ENCODE peak calls at places on chromosomes 2 and 18, in seven cellular contexts. W is IMR-90, D is K562, P is HCT116, K is GM12878, S is HepG2, H is H1. I is an unnamed sample.

GRCh38 chr2:28449489-28450395 is 46.1 kb upstream of the PLB1 start:
- DNase-seq in P (peak), H (no peak), W (peak), S (no peak), K (no peak), D (peak), I (no peak)

GRCh38 chr2:48874282-48874681 is 118.8 kb upstream of the LHCGR start:
- DNase-seq in P (no peak), H (no peak), W (no peak), S (no peak), D (no peak), K (no peak), I (no peak)

GRCh38 chr2:218003265-218003950 is 613 bp upstream of the TNS1 start:
- DNase-seq in D (no peak), S (no peak), H (no peak), K (no peak), W (peak), P (no peak), I (no peak)

GRCh38 chr2:226524381-226524843 is 275.2 kb downstream of the IRS1 start:
- DNase-seq in S (peak), K (no peak), P (no peak), D (no peak), H (no peak), W (peak), I (peak)

GRCh38 chr18:9109523-9109922 is 7.0 kb downstream of the NDUFV2 start:
- DNase-seq in K (no peak), S (no peak), P (no peak), H (no peak), W (peak), D (no peak), I (no peak)

GRCh38 chr2:40177366-40177765 is 274.5 kb downstream of the SLC8A1 start:
- DNase-seq in K (no peak), S (no peak), W (no peak), H (no peak), D (no peak), P (no peak), I (no peak)

GRCh38 chr18:57906852-57907251 is 103.7 kb upstream of the ATP8B1 start:
- DNase-seq in W (no peak), K (no peak), P (no peak), H (no peak), D (no peak), S (no peak), I (peak)

GRCh38 chr2:107025291-107025857 is 139.4 kb upstream of the ST6GAL2 start:
- DNase-seq in H (no peak), W (no peak), S (no peak), P (no peak), K (no peak), D (no peak), I (no peak)

GRCh38 chr2:96949701-96950350 is 36.6 kb downstream of the FAM178B start:
- DNase-seq in K (no peak), P (no peak), D (no peak), W (no peak), S (no peak), H (no peak), I (no peak)

GRCh38 chr2:20012282-20013060 is at the start of gene MATN3:
- DNase-seq in P (no peak), S (peak), W (no peak), H (no peak), K (no peak), D (peak), I (peak)

GRCh38 chr2:25347846-25348245 is 6.1 kb upstream of the DNMT3A start:
- DNase-seq in H (no peak), D (no peak), K (no peak), S (no peak), P (no peak), W (peak), I (no peak)

GRCh38 chr2:103003750-103004250 is 242.0 kb downstream of the TMEM182 start:
- DNase-seq in D (no peak), K (no peak), W (no peak), H (no peak), S (no peak), P (no peak), I (no peak)

GRCh38 chr2:231886071-231886681 is 40.0 kb downstream of the NPPC start:
- DNase-seq in W (no peak), D (no peak), K (no peak), S (no peak), H (no peak), P (no peak), I (no peak)

GRCh38 chr2:170821631-170822291 is 5.1 kb downstream of the GAD1 start:
- DNase-seq in P (no peak), H (no peak), W (no peak), S (no peak), D (no peak), K (no peak), I (no peak)

GRCh38 chr18:68604256-68604655 is 110.7 kb downstream of the TMX3 start:
- DNase-seq in S (no peak), D (no peak), K (no peak), W (peak), P (no peak), H (no peak), I (no peak)

GRCh38 chr2:64609229-64609994 is 44.3 kb downstream of the SERTAD2 start:
- DNase-seq in K (no peak), W (peak), S (no peak), P (no peak), H (no peak), D (peak), I (peak)
- TF ChIP-seq CEBPB in K (no peak), W (no peak), S (no peak), P (no peak), H (no peak), D (no peak), I (no peak)

DNA sequence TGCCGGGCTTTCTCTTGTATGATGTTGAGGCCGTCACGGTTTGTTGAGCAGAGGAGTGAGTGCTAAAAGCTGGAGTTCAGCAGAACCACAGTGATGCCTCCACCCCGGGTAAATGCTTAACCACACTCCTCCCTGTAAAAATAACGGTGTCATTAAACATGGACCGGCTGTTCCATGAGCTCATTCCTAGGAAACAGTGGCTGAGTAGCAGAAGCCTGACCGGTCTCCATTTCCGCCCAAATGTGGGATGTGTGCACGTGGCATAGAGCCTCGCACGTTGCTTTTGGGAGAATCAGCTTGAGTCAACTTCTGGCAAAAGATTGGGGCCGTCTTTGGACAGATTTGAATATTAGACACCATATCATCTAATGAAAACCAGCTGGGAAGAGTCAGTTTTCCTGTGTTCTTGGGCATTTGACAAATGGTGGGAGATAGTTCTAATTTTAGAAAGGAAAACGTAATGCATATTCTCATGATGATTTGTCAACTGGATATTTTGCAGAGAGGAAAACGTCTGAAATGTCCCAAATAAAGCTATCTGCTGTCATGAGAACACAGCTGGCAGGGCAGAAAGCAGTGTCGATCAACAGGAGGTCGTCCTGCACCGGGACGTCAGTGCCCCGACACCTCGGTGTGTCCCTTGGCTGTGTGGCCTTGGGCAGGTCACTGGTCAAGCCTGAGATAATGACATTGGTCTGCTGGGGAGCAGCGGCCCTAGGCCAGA is 42.4 kb downstream of the LRRFIP1 start:
- DNase-seq in D (no peak), H (no peak), W (peak), S (peak), K (peak), P (no peak), I (no peak)
- TF ChIP-seq CEBPB in D (no peak), H (no peak), W (no peak), S (no peak), K (no peak), P (no peak), I (no peak)

DNA sequence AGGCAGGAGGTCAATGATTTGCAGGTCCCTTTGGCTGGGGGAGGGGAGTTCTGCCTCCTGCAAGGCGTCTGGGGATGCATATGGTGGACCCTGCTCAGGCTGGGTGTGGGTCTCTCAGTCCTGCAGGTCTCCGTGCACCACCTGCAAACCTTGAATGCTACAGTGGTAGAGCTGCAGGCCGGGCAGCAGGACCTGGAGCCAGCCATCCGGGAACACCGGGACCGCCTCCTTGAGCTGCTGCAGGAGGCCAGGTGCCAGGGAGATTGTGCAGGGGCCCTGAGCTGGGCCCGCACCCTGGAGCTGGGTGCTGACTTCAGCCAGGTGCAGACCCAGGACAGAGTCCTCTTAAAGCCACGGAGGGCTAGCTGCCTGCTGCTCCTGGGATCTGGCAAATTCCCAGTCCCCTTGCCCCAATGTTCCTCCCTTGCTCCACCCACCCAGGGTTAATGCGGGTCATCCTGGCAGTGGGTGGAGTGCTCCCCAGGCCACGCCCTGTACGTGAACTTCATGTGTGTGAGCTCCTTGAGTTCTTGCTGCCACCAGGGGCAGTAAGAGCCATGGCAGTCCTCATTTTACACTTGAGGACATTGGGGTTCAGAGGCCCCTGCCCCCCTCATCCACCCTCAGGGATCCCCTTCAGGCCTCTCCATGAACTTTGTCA is 3.1 kb downstream of the PROM2 start:
- DNase-seq in D (peak), P (peak), S (peak), K (no peak), W (no peak), H (no peak), I (no peak)
- TF ChIP-seq CEBPB in D (no peak), P (no peak), S (no peak), K (no peak), W (no peak), H (no peak), I (no peak)

GRCh38 chr2:150041721-150042450 is 445.6 kb downstream of the RND3 start:
- DNase-seq in D (no peak), S (no peak), K (no peak), W (peak), P (no peak), H (no peak), I (no peak)

GRCh38 chr2:150042844-150043503 is 444.5 kb downstream of the RND3 start:
- DNase-seq in W (no peak), D (no peak), H (no peak), S (no peak), P (no peak), K (no peak), I (no peak)

GRCh38 chr2:150047731-150048130 is 439.7 kb downstream of the RND3 start:
- DNase-seq in D (no peak), S (no peak), H (no peak), K (no peak), W (no peak), P (no peak), I (no peak)

GRCh38 chr2:150045601-150046000 is 441.9 kb downstream of the RND3 start:
- DNase-seq in S (no peak), H (no peak), D (no peak), W (peak), K (no peak), P (no peak), I (no peak)

DNA sequence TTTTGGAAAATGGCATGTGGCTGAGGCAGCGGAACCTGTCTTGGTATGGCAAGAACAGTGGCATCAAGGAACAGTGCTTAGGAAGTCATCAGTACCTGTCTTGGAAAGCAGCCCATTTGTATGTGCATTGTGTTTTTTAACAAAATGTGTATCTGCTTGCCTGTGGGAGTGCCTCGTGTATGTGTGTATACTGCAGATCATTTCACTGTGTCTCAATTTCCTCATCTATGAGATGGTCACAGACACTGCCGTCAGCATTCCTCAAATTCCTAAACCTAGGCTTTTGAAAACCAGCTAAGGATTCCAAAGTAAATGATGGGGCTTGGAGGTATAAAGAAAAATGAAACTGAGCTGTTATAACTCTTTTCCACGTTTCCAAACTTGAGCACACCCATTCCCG is 441.3 kb downstream of the RND3 start:
- DNase-seq in H (no peak), S (no peak), K (no peak), W (peak), D (no peak), P (no peak), I (no peak)
- TF ChIP-seq CEBPB in H (no peak), S (no peak), K (no peak), W (no peak), D (no peak), P (no peak), I (no peak)

GRCh38 chr2:186349508-186349907 is 136.6 kb upstream of the ZC3H15 start:
- DNase-seq in H (no peak), S (no peak), D (no peak), K (no peak), W (peak), P (peak), I (peak)
- TF ChIP-seq CEBPB in H (no peak), S (no peak), D (no peak), K (no peak), W (no peak), P (no peak), I (no peak)

GRCh38 chr2:235217814-235218213 is 266.0 kb downstream of the SH3BP4 start:
- DNase-seq in H (no peak), D (no peak), P (no peak), S (no peak), W (peak), K (no peak), I (no peak)

GRCh38 chr2:235218486-235218907 is 266.7 kb downstream of the SH3BP4 start:
- DNase-seq in S (no peak), H (no peak), P (no peak), W (no peak), K (no peak), D (no peak), I (no peak)

GRCh38 chr2:235219048-235219447 is 267.2 kb downstream of the SH3BP4 start:
- DNase-seq in W (no peak), K (no peak), P (no peak), H (no peak), D (no peak), S (no peak), I (no peak)

GRCh38 chr2:235215248-235215647 is 263.4 kb downstream of the SH3BP4 start:
- DNase-seq in D (no peak), S (no peak), K (no peak), W (no peak), P (no peak), H (no peak), I (no peak)

DNA sequence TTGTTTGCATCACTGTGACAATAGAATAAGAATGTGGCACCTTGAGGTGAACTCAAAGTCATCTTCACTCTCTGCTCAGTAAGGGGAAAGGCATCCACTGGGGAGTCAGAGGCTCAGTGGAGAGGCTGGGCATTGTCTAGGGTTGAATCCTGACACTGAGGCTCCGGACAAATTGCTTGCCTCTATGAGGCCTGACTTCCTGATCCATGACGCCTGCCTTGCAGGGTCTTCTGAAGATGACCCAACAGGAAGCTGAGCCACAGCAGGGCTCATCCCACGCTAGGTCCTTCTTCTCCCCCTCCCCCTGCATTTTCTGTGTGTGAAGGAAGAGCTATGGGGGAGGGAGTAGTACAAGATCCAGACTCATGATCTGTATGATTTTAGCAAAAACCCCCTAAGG is 265.1 kb downstream of the SH3BP4 start:
- DNase-seq in D (no peak), H (no peak), K (no peak), S (no peak), P (no peak), W (peak), I (no peak)
- TF ChIP-seq CEBPB in D (no peak), H (no peak), K (no peak), S (no peak), P (no peak), W (no peak), I (no peak)

DNA sequence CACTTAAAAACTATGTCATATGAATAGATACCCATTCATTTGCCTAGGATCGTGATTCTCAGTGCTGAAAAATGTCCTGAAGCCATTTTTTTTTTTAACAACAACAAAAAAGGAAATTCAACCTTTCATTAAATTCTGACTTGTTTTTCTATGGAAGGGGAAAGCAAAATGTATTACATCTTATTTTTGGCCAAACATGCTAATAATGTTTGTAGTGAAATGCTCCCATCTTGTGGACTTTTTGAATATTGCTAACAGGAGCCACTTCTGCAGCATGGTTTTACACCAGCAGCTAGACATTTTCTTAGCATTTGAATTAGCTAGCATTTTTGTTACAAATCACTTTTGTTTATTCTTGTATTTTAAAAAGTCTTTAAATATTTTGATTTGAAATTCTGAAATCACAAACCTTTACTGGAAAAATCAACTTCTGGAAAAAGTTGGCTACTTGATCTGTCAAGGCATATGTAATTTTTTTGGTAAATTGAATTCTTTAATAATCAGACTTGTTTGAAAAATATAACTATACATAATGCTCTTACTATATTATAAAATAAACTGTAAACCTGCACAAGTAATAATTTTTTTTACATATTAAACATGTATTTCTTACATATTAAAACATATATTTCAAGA is 75.8 kb downstream of the KIDINS220 start:
- DNase-seq in H (no peak), W (peak), K (peak), P (peak), D (peak), S (peak), I (peak)
- TF ChIP-seq CEBPB in H (no peak), W (no peak), K (no peak), P (no peak), D (no peak), S (no peak), I (no peak)